ENCODE peak calls at places on chromosomes 11 and 22, in four cellular contexts. M is CD8-positive, alpha-beta T cell; C is GM23248; B is ovary. L is an unnamed sample.

GRCh38 chr11:130413383-130414106 is 14.9 kb downstream of the ADAMTS8 start:
- DNase-seq in M (no peak), C (peak), B (no peak), L (no peak)

GRCh38 chr22:28246392-28246791 is 327.3 kb upstream of the PITPNB start:
- DNase-seq in M (no peak), C (peak), B (no peak), L (no peak)

GRCh38 chr22:48605856-48606255 is 1221.8 kb downstream of the BRD1 start:
- DNase-seq in M (no peak), C (no peak), B (peak), L (no peak)

GRCh38 chr11:122601131-122602125 is 54.1 kb upstream of the UBASH3B start:
- DNase-seq in M (no peak), C (peak), B (no peak), L (no peak)

GRCh38 chr11:102639656-102640055 is 14.5 kb upstream of the MMP20 start:
- DNase-seq in M (no peak), C (no peak), B (no peak), L (no peak)

GRCh38 chr11:2700415-2701211 is 819 bp upstream of the KCNQ1OT1 start:
- DNase-seq in M (peak), C (peak), B (peak), L (no peak)

GRCh38 chr11:121338536-121338935 is 46.0 kb downstream of the SC5D start:
- DNase-seq in M (no peak), C (no peak), B (no peak), L (no peak)

GRCh38 chr11:14503023-14503422 is 3.4 kb upstream of the COPB1 start:
- DNase-seq in M (no peak), C (no peak), B (no peak), L (no peak)

GRCh38 chr11:67354314-67355022 is 1.1 kb upstream of the POLD4 start:
- DNase-seq in M (no peak), C (peak), B (peak), L (no peak)

GRCh38 chr11:123597859-123598258 is 56.6 kb downstream of the SCN3B start:
- DNase-seq in M (no peak), C (no peak), B (no peak), L (no peak)

GRCh38 chr11:119624102-119624615 is 104.8 kb downstream of the NECTIN1 start:
- DNase-seq in M (no peak), C (no peak), B (no peak), L (no peak)

GRCh38 chr22:40509401-40510134 is 127.0 kb downstream of the MRTFA start:
- DNase-seq in M (no peak), C (peak), B (peak), L (peak)

GRCh38 chr11:25628030-25628429 is 703.9 kb upstream of the ANO3 start:
- DNase-seq in M (no peak), C (no peak), B (no peak), L (no peak)

GRCh38 chr22:38706101-38706884 is 549 bp downstream of the GTPBP1 start:
- DNase-seq in M (peak), C (peak), B (peak), L (no peak)

GRCh38 chr11:45881708-45882368 is 3.6 kb upstream of the MAPK8IP1 start:
- DNase-seq in M (no peak), C (no peak), B (no peak), L (peak)

GRCh38 chr11:114082767-114083181 is 23.3 kb downstream of the ZBTB16 start:
- DNase-seq in M (no peak), C (no peak), B (peak), L (no peak)

GRCh38 chr11:91397134-91397468 is 827.5 kb upstream of the FAT3 start:
- DNase-seq in M (no peak), C (no peak), B (no peak), L (no peak)

GRCh38 chr11:72758690-72759389 is 6.6 kb upstream of the ARAP1 start:
- DNase-seq in M (no peak), C (no peak), B (peak), L (no peak)

GRCh38 chr22:27257987-27258386 is 543.6 kb downstream of the MN1 start:
- DNase-seq in M (no peak), C (no peak), B (no peak), L (no peak)

GRCh38 chr11:57143459-57143858 is 38.3 kb upstream of the LRRC55 start:
- DNase-seq in M (no peak), C (no peak), B (no peak), L (no peak)

GRCh38 chr11:119892311-119892808 is 163.4 kb upstream of the NECTIN1 start:
- DNase-seq in M (no peak), C (no peak), B (no peak), L (peak)

GRCh38 chr11:1295086-1295485 is 14.3 kb downstream of the TOLLIP start:
- DNase-seq in M (no peak), C (no peak), B (no peak), L (no peak)

GRCh38 chr11:125569913-125570621 is 790 bp downstream of the EI24 start:
- DNase-seq in M (no peak), C (peak), B (no peak), L (no peak)

GRCh38 chr11:34857463-34857862 is 58.7 kb downstream of the APIP start:
- DNase-seq in M (no peak), C (no peak), B (no peak), L (no peak)

GRCh38 chr11:124935548-124936514 is at the start of gene HEPACAM:
- DNase-seq in M (no peak), C (no peak), B (no peak), L (peak)

GRCh38 chr11:1254086-1254648 is 31.3 kb downstream of the MUC5B start:
- DNase-seq in M (no peak), C (no peak), B (no peak), L (no peak)

GRCh38 chr22:44391026-44391425 is 78.3 kb upstream of the SHISAL1 start:
- DNase-seq in M (no peak), C (no peak), B (no peak), L (no peak)

GRCh38 chr11:12680246-12680939 is 6.2 kb downstream of the TEAD1 start:
- DNase-seq in M (no peak), C (peak), B (peak), L (peak)

GRCh38 chr11:93234602-93235207 is 36.9 kb upstream of the SLC36A4 start:
- DNase-seq in M (peak), C (peak), B (peak), L (peak)

GRCh38 chr11:130180896-130181294 is 21.3 kb downstream of the ST14 start:
- DNase-seq in M (no peak), C (no peak), B (no peak), L (no peak)

GRCh38 chr11:109426442-109426841 is 4.5 kb downstream of the C11orf87 start:
- DNase-seq in M (no peak), C (peak), B (no peak), L (no peak)

GRCh38 chr11:112302226-112302868 is 41.7 kb upstream of the PLET1 start:
- DNase-seq in M (no peak), C (peak), B (no peak), L (no peak)

GRCh38 chr11:4891996-4892640 is 10.4 kb downstream of the OR51T1 start:
- DNase-seq in M (no peak), C (peak), B (no peak), L (no peak)

DNA sequence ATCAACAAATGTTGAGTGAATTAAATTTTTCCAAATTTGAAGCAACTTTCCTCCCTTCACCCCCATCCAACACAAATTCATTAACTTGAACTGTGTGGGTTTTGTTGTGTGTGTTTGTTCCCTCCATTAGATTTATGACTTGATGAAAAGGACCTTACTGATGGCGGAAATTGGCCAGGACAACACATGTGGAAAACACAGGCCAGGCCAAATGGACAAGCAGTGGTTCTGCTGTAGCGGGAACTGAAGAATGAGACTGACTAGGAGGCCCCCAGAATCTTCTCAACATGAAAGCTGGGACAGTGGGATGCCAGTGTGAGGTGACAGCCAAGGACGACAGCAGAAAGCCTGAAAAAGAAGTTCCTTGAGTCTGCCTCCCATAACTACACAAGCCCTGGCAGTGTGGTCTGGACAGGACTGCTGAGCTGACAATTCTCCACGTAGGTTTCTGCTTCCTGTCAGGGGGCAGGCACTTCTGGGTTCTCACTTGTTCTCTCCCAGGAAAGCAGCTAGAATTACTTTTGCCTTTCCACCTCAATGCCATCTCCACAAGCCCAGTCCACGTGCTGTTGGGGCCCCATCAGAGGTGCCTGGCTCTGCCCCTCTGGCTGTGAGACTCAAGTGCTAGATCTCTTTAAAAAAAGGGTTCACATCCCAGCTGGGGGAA is 94.3 kb downstream of the ETS1 start:
- DNase-seq in M (no peak), C (peak), B (no peak), L (no peak)
- H3K27ac ChIP-seq in M (peak), C (peak), B (no peak), L (no peak)

GRCh38 chr11:60589611-60590010 is 74.4 kb downstream of the MS4A13 start:
- DNase-seq in M (no peak), C (no peak), B (no peak), L (no peak)

GRCh38 chr11:60594998-60595637 is 79.9 kb downstream of the MS4A13 start:
- DNase-seq in M (no peak), C (no peak), B (no peak), L (no peak)
- H3K27ac ChIP-seq in M (no peak), C (no peak), B (no peak), L (no peak)

DNA sequence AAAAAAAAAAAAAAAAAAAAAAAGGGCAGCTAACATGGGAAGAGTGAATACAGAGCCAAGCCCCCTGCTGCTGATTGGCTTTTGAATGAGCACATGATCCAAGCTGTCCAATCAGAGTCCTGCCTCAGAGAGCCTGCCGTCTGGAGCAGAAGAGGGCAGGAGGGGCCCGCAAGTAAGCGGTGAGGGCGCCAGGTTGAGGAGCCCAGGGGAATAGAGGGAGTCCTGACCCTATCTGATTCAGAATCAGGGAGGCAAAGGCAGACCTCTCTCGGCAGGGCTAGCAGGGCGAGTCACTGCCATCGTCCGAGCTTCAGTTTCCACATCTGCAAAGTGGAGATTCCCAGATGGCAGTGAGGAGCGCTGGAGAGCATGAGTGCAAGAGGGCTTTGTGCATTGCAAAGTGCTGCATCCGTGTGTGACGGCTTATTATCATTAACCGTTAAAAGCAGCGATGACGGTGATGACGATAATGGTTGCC is 68.8 kb upstream of the ATXN10 start:
- DNase-seq in M (no peak), C (peak), B (no peak), L (no peak)
- H3K27ac ChIP-seq in M (no peak), C (peak), B (no peak), L (no peak)

DNA sequence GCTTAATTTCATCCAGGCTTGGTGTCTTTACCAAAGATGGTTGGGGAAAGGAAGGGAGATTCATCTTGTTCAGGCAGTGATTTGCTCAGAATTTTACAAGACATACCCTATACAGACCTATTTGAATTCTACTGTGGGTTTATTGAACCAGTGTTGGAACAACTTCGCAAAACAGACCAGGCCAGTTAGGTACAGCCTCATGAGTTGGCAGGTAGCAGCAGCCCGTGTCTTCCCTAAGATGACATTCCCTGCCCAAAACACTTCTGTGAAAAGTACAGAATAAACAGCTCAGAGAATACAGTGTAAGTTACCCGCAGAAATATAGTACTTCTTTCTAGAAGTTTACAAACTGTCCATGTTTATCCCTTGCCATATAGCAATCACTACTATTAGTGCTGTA is 102.4 kb upstream of the GAL start:
- DNase-seq in M (no peak), C (no peak), B (no peak), L (no peak)
- H3K27ac ChIP-seq in M (no peak), C (no peak), B (no peak), L (no peak)

DNA sequence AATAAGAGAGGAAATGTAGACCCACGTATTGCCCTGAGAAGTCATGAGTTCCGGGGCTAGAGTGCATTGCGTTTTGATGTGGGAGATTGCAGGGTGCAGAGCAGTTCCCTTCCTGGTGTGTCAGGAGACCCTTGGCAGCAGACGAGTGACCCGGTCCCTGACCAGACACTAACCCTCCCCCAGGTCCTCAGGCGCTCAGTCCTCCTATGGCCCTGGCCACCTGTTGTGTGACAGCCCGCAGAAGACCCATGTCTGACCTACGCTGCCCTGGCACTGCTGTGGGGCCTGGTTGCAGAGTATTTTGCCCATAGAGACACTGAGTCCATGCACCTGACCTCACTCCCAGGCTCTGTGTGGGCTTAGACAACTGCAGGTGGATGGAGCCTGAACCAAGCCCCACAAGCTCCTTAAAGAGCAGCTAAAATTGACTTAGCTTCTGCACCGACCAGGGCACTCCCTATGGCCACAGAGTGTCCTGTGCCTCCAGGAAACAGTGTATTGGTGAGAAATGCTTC is 833.8 kb downstream of the TBC1D22A start:
- DNase-seq in M (no peak), C (no peak), B (no peak), L (no peak)
- H3K27ac ChIP-seq in M (no peak), C (no peak), B (no peak), L (no peak)

GRCh38 chr11:17985517-17985916 is 27.3 kb downstream of the SERGEF start:
- DNase-seq in M (no peak), C (peak), B (no peak), L (no peak)
- H3K27ac ChIP-seq in M (no peak), C (peak), B (no peak), L (no peak)